ENCODE peak calls at places on chromosomes 6 and 20, in seven cellular contexts. P is H9, O is IMR-90, Y is neuronal stem cell, I is mesendoderm, V is H1, D is trophoblast cell. M is an unnamed sample.

GRCh38 chr6:161481786-161482516 is 208.1 kb upstream of the AGPAT4 start:
- DNase-seq in Y (no peak), O (no peak), P (no peak), I (no peak), D (no peak), V (no peak), M (no peak)

GRCh38 chr6:1871936-1872335 is 262.2 kb downstream of the FOXC1 start:
- DNase-seq in P (no peak), Y (no peak), D (no peak), V (no peak), O (no peak), I (peak; percentile 40), M (peak; percentile 3)

GRCh38 chr6:4023240-4023639 is 55.7 kb downstream of the FAM217A start:
- DNase-seq in P (no peak), I (no peak), V (no peak), O (no peak), D (no peak), Y (no peak), M (peak; percentile 22)

GRCh38 chr6:79033279-79033678 is 44.8 kb downstream of the PHIP start:
- DNase-seq in I (no peak), V (no peak), Y (no peak), P (no peak), D (no peak), O (no peak), M (no peak)

GRCh38 chr20:6104493-6105188 is 18.2 kb downstream of the FERMT1 start:
- DNase-seq in Y (no peak), V (no peak), D (no peak), O (peak; percentile 34), I (peak; percentile 8), P (no peak), M (peak; percentile 58)

GRCh38 chr6:117078624-117079023 is 186.7 kb upstream of the VGLL2 start:
- DNase-seq in Y (no peak), V (no peak), P (no peak), D (no peak), I (no peak), O (no peak), M (no peak)

GRCh38 chr6:79964607-79965081 is 17.3 kb upstream of the ELOVL4 start:
- DNase-seq in P (no peak), O (no peak), I (no peak), D (no peak), V (no peak), Y (no peak), M (no peak)

GRCh38 chr20:37627060-37627766 is 66.6 kb upstream of the CTNNBL1 start:
- DNase-seq in P (peak; percentile 69), O (peak; percentile 55), Y (peak; percentile 82), D (peak; percentile 44), I (peak; percentile 72), V (peak; percentile 77), M (peak; percentile 60)

GRCh38 chr6:169323221-169323620 is 69.6 kb upstream of the THBS2 start:
- DNase-seq in D (no peak), O (no peak), Y (no peak), I (no peak), V (no peak), P (no peak), M (no peak)

GRCh38 chr20:54475334-54476287 is at the start of gene DOK5:
- DNase-seq in O (peak; percentile 12), V (peak; percentile 80), I (peak; percentile 71), D (no peak), Y (no peak), P (peak; percentile 64), M (no peak)

GRCh38 chr6:110897433-110897832 is 22.8 kb downstream of the AMD1 start:
- DNase-seq in O (peak; percentile 47), I (no peak), P (no peak), D (no peak), Y (no peak), V (no peak), M (no peak)

GRCh38 chr6:110898111-110898510 is 23.5 kb downstream of the AMD1 start:
- DNase-seq in P (no peak), O (no peak), D (no peak), V (no peak), Y (no peak), I (no peak), M (no peak)

GRCh38 chr6:110900028-110900598 is 25.5 kb downstream of the AMD1 start:
- DNase-seq in P (no peak), Y (no peak), V (no peak), I (no peak), D (no peak), O (no peak), M (no peak)

GRCh38 chr6:110902091-110902490 is 27.5 kb downstream of the AMD1 start:
- DNase-seq in V (no peak), O (no peak), Y (no peak), I (no peak), D (peak; percentile 41), P (no peak), M (no peak)
- H4K8ac ChIP-seq in V (no peak overlapping the region), O (no peak overlapping the region), Y (no peak overlapping the region), I (no peak overlapping the region), D (no peak overlapping the region), P (no peak overlapping the region), M (no peak overlapping the region)

GRCh38 chr6:16764188-16764950 is 3.1 kb upstream of the ATXN1 start:
- DNase-seq in I (peak; percentile 33), Y (no peak), V (no peak), P (no peak), O (peak; percentile 76), D (no peak), M (peak; percentile 69)

GRCh38 chr6:16762547-16763477 is 1.6 kb upstream of the ATXN1 start:
- DNase-seq in O (peak; percentile 97), D (peak; percentile 70), V (peak; percentile 58), I (peak; percentile 80), P (peak; percentile 54), Y (peak; percentile 27), M (peak; percentile 93)

GRCh38 chr6:16760536-16761468 is at the start of gene ATXN1:
- DNase-seq in V (peak; percentile 65), P (peak; percentile 54), I (peak; percentile 78), D (peak; percentile 62), O (peak; percentile 65), Y (peak; percentile 55), M (peak; percentile 90)

GRCh38 chr6:16761469-16762264 is 407 bp upstream of the ATXN1 start:
- DNase-seq in I (peak; percentile 91), Y (peak; percentile 67), P (peak; percentile 91), V (peak; percentile 88), O (peak; percentile 91), D (peak; percentile 73), M (peak; percentile 95)

DNA sequence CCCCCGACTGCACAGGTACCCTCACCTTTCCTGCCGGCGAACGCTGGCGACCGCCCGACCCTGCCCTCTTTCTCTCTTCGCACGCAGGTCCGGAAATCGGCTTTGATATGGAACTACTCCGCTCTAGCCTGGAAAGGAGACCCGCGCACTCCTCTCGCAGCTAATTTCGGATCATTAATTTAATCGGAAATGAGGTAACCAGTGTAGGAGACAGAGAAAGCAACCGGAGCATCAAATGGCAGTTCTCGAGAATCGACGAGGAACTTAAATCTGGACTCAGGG is 946 bp upstream of the ATXN1 start:
- DNase-seq in P (no peak), D (no peak), Y (peak; percentile 26), I (peak; percentile 57), O (no peak), V (no peak), M (peak; percentile 73)
- H3K9ac ChIP-seq in P (no peak overlapping the region), D (peak overlapping the region; percentile 62), Y (no peak overlapping the region), I (peak overlapping the region; percentile 41), O (peak overlapping the region; percentile 83), V (no peak overlapping the region), M (peak overlapping the region; percentile 87)

DNA sequence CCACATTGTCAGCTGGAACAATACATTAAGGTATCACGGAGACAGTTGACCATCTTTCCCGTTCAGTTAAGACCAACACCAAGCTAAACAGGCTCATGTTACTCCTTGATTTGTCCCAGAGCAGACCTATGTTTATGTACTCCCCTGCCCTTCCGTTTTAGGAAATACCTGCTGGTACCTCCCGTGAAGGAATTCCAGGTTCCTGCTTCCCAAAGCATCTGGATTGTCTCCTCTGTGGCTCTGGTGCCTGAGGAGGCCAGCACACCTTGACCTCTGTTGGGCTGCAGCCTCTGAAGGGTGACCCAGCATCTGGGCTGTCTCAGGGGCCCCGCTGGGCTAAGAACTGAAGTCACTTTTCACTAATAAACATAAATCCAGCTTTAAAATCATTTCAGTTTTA is 647.8 kb upstream of the MARCKS start:
- DNase-seq in V (no peak), I (peak; percentile 14), O (no peak), D (no peak), P (no peak), Y (no peak), M (no peak)
- H4K8ac ChIP-seq in V (no peak overlapping the region), I (no peak overlapping the region), O (no peak overlapping the region), D (no peak overlapping the region), P (no peak overlapping the region), Y (no peak overlapping the region), M (peak overlapping the region; percentile 5)

DNA sequence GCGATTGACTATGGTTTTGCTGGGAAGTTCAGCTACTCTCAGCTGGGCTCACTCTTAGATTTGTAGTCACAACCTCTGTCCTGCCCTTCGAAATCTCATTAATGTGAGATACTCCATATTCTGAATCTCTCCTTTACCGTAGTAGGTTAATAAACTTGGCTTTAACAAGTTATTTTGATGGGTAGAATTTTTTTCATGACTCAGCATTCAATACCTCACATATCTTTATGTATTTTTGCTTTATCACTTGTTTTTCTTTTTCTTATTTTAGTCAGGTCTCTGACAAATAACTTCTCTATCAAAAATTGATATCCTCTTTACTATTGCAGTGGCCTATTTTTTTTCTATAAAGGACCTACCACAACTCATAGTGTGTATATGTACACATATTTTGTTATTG is 855.2 kb upstream of the ADGRB3 start:
- DNase-seq in D (no peak), I (no peak), O (no peak), Y (no peak), P (no peak), V (no peak), M (no peak)
- H3K9ac ChIP-seq in D (no peak overlapping the region), I (no peak overlapping the region), O (no peak overlapping the region), Y (no peak overlapping the region), P (no peak overlapping the region), V (no peak overlapping the region), M (no peak overlapping the region)